ENCODE peak calls at places on chromosomes 13 and 19, in seven cellular contexts. One of them, this sample, is unnamed.

GRCh38 chr19:27974082-27974513 is 1238.9 kb downstream of the UQCRFS1 start:
- DNase-seq in IMR-90: no peak
- DNase-seq in GM10248: peak; percentile 18
- DNase-seq in progenitor cell of endocrine pancreas: peak; percentile 20
- DNase-seq in Peyer's patch: no peak
- DNase-seq in type B pancreatic cell: no peak
- DNase-seq in breast epithelium: no peak
- DNase-seq in this sample: no peak

GRCh38 chr19:16197622-16198362 is at the start of gene AP1M1:
- DNase-seq in type B pancreatic cell: peak; percentile 99
- DNase-seq in GM10248: peak; percentile 100
- DNase-seq in IMR-90: peak; percentile 97
- DNase-seq in progenitor cell of endocrine pancreas: peak; percentile 98
- DNase-seq in Peyer's patch: peak; percentile 99
- DNase-seq in breast epithelium: peak; percentile 94
- DNase-seq in this sample: peak; percentile 99

GRCh38 chr13:101986316-101986715 is 415.5 kb downstream of the FGF14 start:
- DNase-seq in GM10248: no peak
- DNase-seq in type B pancreatic cell: no peak
- DNase-seq in Peyer's patch: no peak
- DNase-seq in IMR-90: no peak
- DNase-seq in progenitor cell of endocrine pancreas: no peak
- DNase-seq in breast epithelium: no peak
- DNase-seq in this sample: no peak

GRCh38 chr19:45045671-45046353 is 7.0 kb downstream of the CLASRP start:
- DNase-seq in IMR-90: no peak
- DNase-seq in type B pancreatic cell: no peak
- DNase-seq in breast epithelium: no peak
- DNase-seq in Peyer's patch: no peak
- DNase-seq in GM10248: no peak
- DNase-seq in progenitor cell of endocrine pancreas: no peak
- DNase-seq in this sample: no peak

GRCh38 chr13:76286178-76286577 is 600.0 kb downstream of the KCTD12 start:
- DNase-seq in GM10248: no peak
- DNase-seq in Peyer's patch: no peak
- DNase-seq in type B pancreatic cell: no peak
- DNase-seq in IMR-90: peak; percentile 50
- DNase-seq in breast epithelium: no peak
- DNase-seq in progenitor cell of endocrine pancreas: no peak
- DNase-seq in this sample: no peak

GRCh38 chr13:51154029-51154555 is 43.0 kb upstream of the C13orf42 start:
- DNase-seq in type B pancreatic cell: no peak
- DNase-seq in GM10248: no peak
- DNase-seq in progenitor cell of endocrine pancreas: no peak
- DNase-seq in Peyer's patch: no peak
- DNase-seq in breast epithelium: no peak
- DNase-seq in IMR-90: peak; percentile 30
- DNase-seq in this sample: no peak

GRCh38 chr13:22735381-22735995 is 445.3 kb upstream of the SGCG start:
- DNase-seq in Peyer's patch: no peak
- DNase-seq in IMR-90: no peak
- DNase-seq in type B pancreatic cell: no peak
- DNase-seq in breast epithelium: no peak
- DNase-seq in progenitor cell of endocrine pancreas: no peak
- DNase-seq in GM10248: no peak
- DNase-seq in this sample: no peak

GRCh38 chr19:12156254-12157058 is at the start of gene ZNF625:
- DNase-seq in progenitor cell of endocrine pancreas: peak; percentile 85
- DNase-seq in Peyer's patch: peak; percentile 88
- DNase-seq in GM10248: peak; percentile 85
- DNase-seq in breast epithelium: peak; percentile 82
- DNase-seq in IMR-90: peak; percentile 87
- DNase-seq in type B pancreatic cell: peak; percentile 91
- DNase-seq in this sample: peak; percentile 90

GRCh38 chr13:31150315-31150985 is 11.3 kb downstream of the HSPH1 start:
- DNase-seq in GM10248: no peak
- DNase-seq in Peyer's patch: no peak
- DNase-seq in progenitor cell of endocrine pancreas: no peak
- DNase-seq in IMR-90: no peak
- DNase-seq in type B pancreatic cell: no peak
- DNase-seq in breast epithelium: no peak
- DNase-seq in this sample: no peak

GRCh38 chr13:28138012-28138755 is at the start of gene PAN3:
- DNase-seq in type B pancreatic cell: peak; percentile 94
- DNase-seq in Peyer's patch: peak; percentile 97
- DNase-seq in GM10248: peak; percentile 88
- DNase-seq in IMR-90: peak; percentile 89
- DNase-seq in breast epithelium: peak; percentile 90
- DNase-seq in progenitor cell of endocrine pancreas: peak; percentile 88
- DNase-seq in this sample: peak; percentile 90

DNA sequence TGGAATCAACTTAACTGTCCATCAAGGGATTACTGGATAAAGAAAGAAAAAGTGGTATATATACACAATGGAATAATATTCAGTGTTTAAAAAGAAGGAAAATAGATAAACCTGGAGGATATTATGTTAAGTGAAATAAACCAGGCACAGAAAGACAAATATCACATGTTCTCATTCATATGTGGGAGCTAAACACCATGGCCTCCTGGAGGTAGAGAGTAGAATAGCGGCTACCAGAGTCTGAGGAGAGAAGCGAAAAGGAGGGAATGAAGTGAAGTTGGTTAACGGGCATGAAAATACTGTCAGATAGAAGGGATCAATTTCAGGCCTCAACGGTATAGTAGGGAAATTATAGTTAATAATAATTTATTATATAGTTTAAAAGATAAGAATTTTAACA is 147.5 kb upstream of the OBI1 start:
- DNase-seq in GM10248: no peak
- DNase-seq in progenitor cell of endocrine pancreas: no peak
- DNase-seq in breast epithelium: no peak
- DNase-seq in Peyer's patch: no peak
- DNase-seq in type B pancreatic cell: no peak
- DNase-seq in IMR-90: no peak
- DNase-seq in this sample: no peak
- TF ChIP-seq CTCF in GM10248: peak; percentile 24
- TF ChIP-seq CTCF in progenitor cell of endocrine pancreas: peak; percentile 48
- TF ChIP-seq CTCF in breast epithelium: no peak
- TF ChIP-seq CTCF in Peyer's patch: peak; percentile 26
- TF ChIP-seq CTCF in type B pancreatic cell: peak; percentile 60
- TF ChIP-seq CTCF in IMR-90: peak; percentile 18
- TF ChIP-seq CTCF in this sample: peak; percentile 49

GRCh38 chr13:98189841-98190505 is 12.9 kb upstream of the RNF113B start:
- DNase-seq in IMR-90: no peak
- DNase-seq in Peyer's patch: no peak
- DNase-seq in GM10248: no peak
- DNase-seq in progenitor cell of endocrine pancreas: no peak
- DNase-seq in type B pancreatic cell: no peak
- DNase-seq in breast epithelium: no peak
- DNase-seq in this sample: no peak
- TF ChIP-seq CTCF in IMR-90: no peak
- TF ChIP-seq CTCF in Peyer's patch: no peak
- TF ChIP-seq CTCF in GM10248: no peak
- TF ChIP-seq CTCF in progenitor cell of endocrine pancreas: peak; percentile 14
- TF ChIP-seq CTCF in type B pancreatic cell: peak; percentile 53
- TF ChIP-seq CTCF in breast epithelium: no peak
- TF ChIP-seq CTCF in this sample: no peak

GRCh38 chr19:3033595-3034193 is 4.6 kb upstream of the TLE2 start:
- DNase-seq in progenitor cell of endocrine pancreas: no peak
- DNase-seq in IMR-90: no peak
- DNase-seq in GM10248: no peak
- DNase-seq in Peyer's patch: no peak
- DNase-seq in breast epithelium: no peak
- DNase-seq in type B pancreatic cell: no peak
- DNase-seq in this sample: no peak

GRCh38 chr19:3036119-3036794 is 7.2 kb upstream of the TLE2 start:
- DNase-seq in progenitor cell of endocrine pancreas: peak; percentile 91
- DNase-seq in type B pancreatic cell: peak; percentile 95
- DNase-seq in breast epithelium: peak; percentile 92
- DNase-seq in Peyer's patch: peak; percentile 96
- DNase-seq in IMR-90: peak; percentile 85
- DNase-seq in GM10248: peak; percentile 90
- DNase-seq in this sample: peak; percentile 91

GRCh38 chr19:3034194-3034844 is 5.2 kb upstream of the TLE2 start:
- DNase-seq in progenitor cell of endocrine pancreas: no peak
- DNase-seq in IMR-90: peak; percentile 64
- DNase-seq in type B pancreatic cell: no peak
- DNase-seq in Peyer's patch: no peak
- DNase-seq in GM10248: no peak
- DNase-seq in breast epithelium: no peak
- DNase-seq in this sample: no peak

GRCh38 chr19:3034845-3035541 is 5.9 kb upstream of the TLE2 start:
- DNase-seq in type B pancreatic cell: no peak
- DNase-seq in progenitor cell of endocrine pancreas: no peak
- DNase-seq in IMR-90: peak; percentile 35
- DNase-seq in breast epithelium: peak; percentile 67
- DNase-seq in GM10248: no peak
- DNase-seq in Peyer's patch: peak; percentile 73
- DNase-seq in this sample: peak; percentile 55

DNA sequence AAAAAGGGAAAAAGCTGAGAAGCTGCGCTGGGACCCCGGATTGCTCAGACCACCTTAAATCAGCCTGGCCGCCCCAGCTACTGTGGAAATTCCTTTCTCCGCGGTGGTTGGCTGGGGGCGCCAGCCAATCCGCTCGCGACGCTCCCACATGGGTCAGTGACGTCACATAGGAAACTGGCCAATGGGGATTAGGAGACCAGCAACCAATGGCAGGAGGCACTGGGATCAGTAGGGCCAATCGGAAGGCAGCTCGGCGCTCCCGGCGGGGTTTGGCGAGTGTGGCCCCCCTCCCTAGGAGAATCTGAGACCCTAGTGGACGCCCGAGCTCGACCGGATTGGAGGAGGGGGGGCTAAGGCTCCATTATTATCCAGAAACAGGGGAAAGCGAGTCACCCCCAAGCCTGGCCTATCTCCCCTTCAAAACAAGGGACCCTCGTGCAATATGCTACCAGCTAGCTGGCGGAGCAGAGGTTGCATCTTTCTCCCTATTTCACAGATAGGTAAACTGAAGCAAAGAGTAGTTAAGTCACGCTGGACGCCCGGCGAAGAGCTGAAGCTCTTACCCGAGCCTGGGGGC is 6.5 kb upstream of the TLE2 start:
- DNase-seq in Peyer's patch: peak; percentile 98
- DNase-seq in type B pancreatic cell: peak; percentile 98
- DNase-seq in progenitor cell of endocrine pancreas: peak; percentile 97
- DNase-seq in IMR-90: peak; percentile 99
- DNase-seq in GM10248: peak; percentile 100
- DNase-seq in breast epithelium: peak; percentile 99
- DNase-seq in this sample: peak; percentile 100
- TF ChIP-seq CTCF in Peyer's patch: no peak
- TF ChIP-seq CTCF in type B pancreatic cell: no peak
- TF ChIP-seq CTCF in progenitor cell of endocrine pancreas: no peak
- TF ChIP-seq CTCF in IMR-90: no peak
- TF ChIP-seq CTCF in GM10248: no peak
- TF ChIP-seq CTCF in breast epithelium: no peak
- TF ChIP-seq CTCF in this sample: no peak

GRCh38 chr13:81987159-81987558 is 1646.2 kb upstream of the SPRY2 start:
- DNase-seq in type B pancreatic cell: no peak
- DNase-seq in IMR-90: no peak
- DNase-seq in progenitor cell of endocrine pancreas: no peak
- DNase-seq in GM10248: no peak
- DNase-seq in Peyer's patch: no peak
- DNase-seq in breast epithelium: no peak
- DNase-seq in this sample: no peak
- TF ChIP-seq CTCF in type B pancreatic cell: no peak
- TF ChIP-seq CTCF in IMR-90: no peak
- TF ChIP-seq CTCF in progenitor cell of endocrine pancreas: no peak
- TF ChIP-seq CTCF in GM10248: no peak
- TF ChIP-seq CTCF in Peyer's patch: no peak
- TF ChIP-seq CTCF in breast epithelium: no peak
- TF ChIP-seq CTCF in this sample: no peak

GRCh38 chr19:14181906-14182305 is 24.1 kb downstream of the ADGRL1 start:
- DNase-seq in IMR-90: no peak
- DNase-seq in breast epithelium: no peak
- DNase-seq in Peyer's patch: no peak
- DNase-seq in type B pancreatic cell: no peak
- DNase-seq in progenitor cell of endocrine pancreas: no peak
- DNase-seq in GM10248: peak; percentile 4
- DNase-seq in this sample: no peak
- TF ChIP-seq CTCF in IMR-90: no peak
- TF ChIP-seq CTCF in breast epithelium: no peak
- TF ChIP-seq CTCF in Peyer's patch: no peak
- TF ChIP-seq CTCF in type B pancreatic cell: no peak
- TF ChIP-seq CTCF in progenitor cell of endocrine pancreas: no peak
- TF ChIP-seq CTCF in GM10248: no peak
- TF ChIP-seq CTCF in this sample: no peak